ENCODE peak calls at places on chromosomes 12 and 14, in ten cellular contexts. One of them, this sample, is unnamed.

GRCh38 chr14:101506921-101507300 is 54.4 kb upstream of the DIO3 start:
- DNase-seq in mucosa of gallbladder: no peak
- DNase-seq in stimulated activated CD4-positive, alpha-beta T cell treated with anti-CD3 and anti-CD28 coated beads, Interleukin-4, amount 100 ng/mL, for 24 hours: no peak
- DNase-seq in ACHN: no peak
- DNase-seq in activated T-helper 1 cell treated with anti-CD3 and anti-CD28 coated beads, Interleukin-2, amount 50 U/mL, for 16 hours: no peak
- DNase-seq in HS-5: no peak
- DNase-seq in fibroblast of the conjunctiva: no peak
- DNase-seq in AG20443: no peak
- DNase-seq in aorta: peak; percentile 38
- DNase-seq in HEK293T: no peak
- DNase-seq in this sample: peak; percentile 5

GRCh38 chr14:22434901-22435565 is 154.0 kb downstream of the DAD1 start:
- DNase-seq in mucosa of gallbladder: no peak
- DNase-seq in stimulated activated CD4-positive, alpha-beta T cell treated with anti-CD3 and anti-CD28 coated beads, Interleukin-4, amount 100 ng/mL, for 24 hours: no peak
- DNase-seq in ACHN: no peak
- DNase-seq in activated T-helper 1 cell treated with anti-CD3 and anti-CD28 coated beads, Interleukin-2, amount 50 U/mL, for 16 hours: no peak
- DNase-seq in HS-5: no peak
- DNase-seq in fibroblast of the conjunctiva: no peak
- DNase-seq in AG20443: no peak
- DNase-seq in aorta: no peak
- DNase-seq in HEK293T: no peak
- DNase-seq in this sample: no peak

GRCh38 chr12:101729842-101730241 is 9.4 kb downstream of the SYCP3 start:
- DNase-seq in mucosa of gallbladder: no peak
- DNase-seq in stimulated activated CD4-positive, alpha-beta T cell treated with anti-CD3 and anti-CD28 coated beads, Interleukin-4, amount 100 ng/mL, for 24 hours: no peak
- DNase-seq in ACHN: no peak
- DNase-seq in activated T-helper 1 cell treated with anti-CD3 and anti-CD28 coated beads, Interleukin-2, amount 50 U/mL, for 16 hours: no peak
- DNase-seq in HS-5: no peak
- DNase-seq in fibroblast of the conjunctiva: no peak
- DNase-seq in AG20443: no peak
- DNase-seq in aorta: no peak
- DNase-seq in HEK293T: no peak
- DNase-seq in this sample: no peak

GRCh38 chr12:107480836-107481608 is 204.6 kb upstream of the PWP1 start:
- DNase-seq in mucosa of gallbladder: no peak
- DNase-seq in stimulated activated CD4-positive, alpha-beta T cell treated with anti-CD3 and anti-CD28 coated beads, Interleukin-4, amount 100 ng/mL, for 24 hours: no peak
- DNase-seq in ACHN: no peak
- DNase-seq in activated T-helper 1 cell treated with anti-CD3 and anti-CD28 coated beads, Interleukin-2, amount 50 U/mL, for 16 hours: no peak
- DNase-seq in HS-5: no peak
- DNase-seq in fibroblast of the conjunctiva: no peak
- DNase-seq in AG20443: no peak
- DNase-seq in aorta: no peak
- DNase-seq in HEK293T: no peak
- DNase-seq in this sample: no peak

GRCh38 chr12:66203820-66204219 is 14.8 kb downstream of the IRAK3 start:
- DNase-seq in mucosa of gallbladder: no peak
- DNase-seq in stimulated activated CD4-positive, alpha-beta T cell treated with anti-CD3 and anti-CD28 coated beads, Interleukin-4, amount 100 ng/mL, for 24 hours: peak; percentile 29
- DNase-seq in ACHN: no peak
- DNase-seq in activated T-helper 1 cell treated with anti-CD3 and anti-CD28 coated beads, Interleukin-2, amount 50 U/mL, for 16 hours: no peak
- DNase-seq in HS-5: no peak
- DNase-seq in fibroblast of the conjunctiva: no peak
- DNase-seq in AG20443: no peak
- DNase-seq in aorta: no peak
- DNase-seq in HEK293T: no peak
- DNase-seq in this sample: no peak

GRCh38 chr12:121264135-121264534 is 32.4 kb downstream of the CAMKK2 start:
- DNase-seq in mucosa of gallbladder: no peak
- DNase-seq in stimulated activated CD4-positive, alpha-beta T cell treated with anti-CD3 and anti-CD28 coated beads, Interleukin-4, amount 100 ng/mL, for 24 hours: no peak
- DNase-seq in ACHN: no peak
- DNase-seq in activated T-helper 1 cell treated with anti-CD3 and anti-CD28 coated beads, Interleukin-2, amount 50 U/mL, for 16 hours: no peak
- DNase-seq in HS-5: no peak
- DNase-seq in fibroblast of the conjunctiva: no peak
- DNase-seq in AG20443: no peak
- DNase-seq in aorta: peak; percentile 32
- DNase-seq in HEK293T: no peak
- DNase-seq in this sample: no peak

GRCh38 chr12:52042706-52043385 is 8.4 kb upstream of the NR4A1 start:
- DNase-seq in mucosa of gallbladder: no peak
- DNase-seq in stimulated activated CD4-positive, alpha-beta T cell treated with anti-CD3 and anti-CD28 coated beads, Interleukin-4, amount 100 ng/mL, for 24 hours: no peak
- DNase-seq in ACHN: no peak
- DNase-seq in activated T-helper 1 cell treated with anti-CD3 and anti-CD28 coated beads, Interleukin-2, amount 50 U/mL, for 16 hours: no peak
- DNase-seq in HS-5: no peak
- DNase-seq in fibroblast of the conjunctiva: no peak
- DNase-seq in AG20443: no peak
- DNase-seq in aorta: no peak
- DNase-seq in HEK293T: no peak
- DNase-seq in this sample: no peak

GRCh38 chr12:68373836-68374314 is 41.7 kb upstream of the MDM1 start:
- DNase-seq in mucosa of gallbladder: no peak
- DNase-seq in stimulated activated CD4-positive, alpha-beta T cell treated with anti-CD3 and anti-CD28 coated beads, Interleukin-4, amount 100 ng/mL, for 24 hours: peak; percentile 63
- DNase-seq in ACHN: no peak
- DNase-seq in activated T-helper 1 cell treated with anti-CD3 and anti-CD28 coated beads, Interleukin-2, amount 50 U/mL, for 16 hours: no peak
- DNase-seq in HS-5: no peak
- DNase-seq in fibroblast of the conjunctiva: no peak
- DNase-seq in AG20443: no peak
- DNase-seq in aorta: no peak
- DNase-seq in HEK293T: no peak
- DNase-seq in this sample: no peak

GRCh38 chr12:129750426-129750825 is 153.4 kb downstream of the TMEM132D start:
- DNase-seq in mucosa of gallbladder: no peak
- DNase-seq in stimulated activated CD4-positive, alpha-beta T cell treated with anti-CD3 and anti-CD28 coated beads, Interleukin-4, amount 100 ng/mL, for 24 hours: no peak
- DNase-seq in ACHN: no peak
- DNase-seq in activated T-helper 1 cell treated with anti-CD3 and anti-CD28 coated beads, Interleukin-2, amount 50 U/mL, for 16 hours: no peak
- DNase-seq in HS-5: no peak
- DNase-seq in fibroblast of the conjunctiva: no peak
- DNase-seq in AG20443: no peak
- DNase-seq in aorta: no peak
- DNase-seq in HEK293T: no peak
- DNase-seq in this sample: no peak

GRCh38 chr12:62799766-62800406 is 135.1 kb downstream of the PPM1H start:
- DNase-seq in mucosa of gallbladder: no peak
- DNase-seq in stimulated activated CD4-positive, alpha-beta T cell treated with anti-CD3 and anti-CD28 coated beads, Interleukin-4, amount 100 ng/mL, for 24 hours: no peak
- DNase-seq in ACHN: no peak
- DNase-seq in activated T-helper 1 cell treated with anti-CD3 and anti-CD28 coated beads, Interleukin-2, amount 50 U/mL, for 16 hours: no peak
- DNase-seq in HS-5: no peak
- DNase-seq in fibroblast of the conjunctiva: no peak
- DNase-seq in AG20443: no peak
- DNase-seq in aorta: no peak
- DNase-seq in HEK293T: no peak
- DNase-seq in this sample: no peak

GRCh38 chr14:99574099-99574880 is 29.7 kb downstream of the CCDC85C start:
- DNase-seq in mucosa of gallbladder: peak; percentile 45
- DNase-seq in stimulated activated CD4-positive, alpha-beta T cell treated with anti-CD3 and anti-CD28 coated beads, Interleukin-4, amount 100 ng/mL, for 24 hours: no peak
- DNase-seq in ACHN: peak; percentile 90
- DNase-seq in activated T-helper 1 cell treated with anti-CD3 and anti-CD28 coated beads, Interleukin-2, amount 50 U/mL, for 16 hours: no peak
- DNase-seq in HS-5: no peak
- DNase-seq in fibroblast of the conjunctiva: no peak
- DNase-seq in AG20443: peak; percentile 73
- DNase-seq in aorta: no peak
- DNase-seq in HEK293T: peak; percentile 26
- DNase-seq in this sample: no peak

GRCh38 chr14:94509356-94509755 is at the start of gene SERPINA12:
- DNase-seq in mucosa of gallbladder: no peak
- DNase-seq in stimulated activated CD4-positive, alpha-beta T cell treated with anti-CD3 and anti-CD28 coated beads, Interleukin-4, amount 100 ng/mL, for 24 hours: no peak
- DNase-seq in ACHN: no peak
- DNase-seq in activated T-helper 1 cell treated with anti-CD3 and anti-CD28 coated beads, Interleukin-2, amount 50 U/mL, for 16 hours: no peak
- DNase-seq in HS-5: no peak
- DNase-seq in fibroblast of the conjunctiva: no peak
- DNase-seq in AG20443: no peak
- DNase-seq in aorta: no peak
- DNase-seq in HEK293T: no peak
- DNase-seq in this sample: no peak

GRCh38 chr12:59131462-59131861 is 211.2 kb upstream of the LRIG3 start:
- DNase-seq in mucosa of gallbladder: no peak
- DNase-seq in stimulated activated CD4-positive, alpha-beta T cell treated with anti-CD3 and anti-CD28 coated beads, Interleukin-4, amount 100 ng/mL, for 24 hours: no peak
- DNase-seq in ACHN: no peak
- DNase-seq in activated T-helper 1 cell treated with anti-CD3 and anti-CD28 coated beads, Interleukin-2, amount 50 U/mL, for 16 hours: no peak
- DNase-seq in HS-5: no peak
- DNase-seq in fibroblast of the conjunctiva: no peak
- DNase-seq in AG20443: no peak
- DNase-seq in aorta: no peak
- DNase-seq in HEK293T: no peak
- DNase-seq in this sample: no peak

GRCh38 chr12:57603323-57603722 is 1.3 kb upstream of the DTX3 start:
- DNase-seq in mucosa of gallbladder: no peak
- DNase-seq in stimulated activated CD4-positive, alpha-beta T cell treated with anti-CD3 and anti-CD28 coated beads, Interleukin-4, amount 100 ng/mL, for 24 hours: no peak
- DNase-seq in ACHN: no peak
- DNase-seq in activated T-helper 1 cell treated with anti-CD3 and anti-CD28 coated beads, Interleukin-2, amount 50 U/mL, for 16 hours: no peak
- DNase-seq in HS-5: no peak
- DNase-seq in fibroblast of the conjunctiva: no peak
- DNase-seq in AG20443: no peak
- DNase-seq in aorta: no peak
- DNase-seq in HEK293T: no peak
- DNase-seq in this sample: no peak

GRCh38 chr14:55136868-55137785 is 8.1 kb downstream of the LGALS3 start:
- DNase-seq in mucosa of gallbladder: peak; percentile 58
- DNase-seq in stimulated activated CD4-positive, alpha-beta T cell treated with anti-CD3 and anti-CD28 coated beads, Interleukin-4, amount 100 ng/mL, for 24 hours: no peak
- DNase-seq in ACHN: no peak
- DNase-seq in activated T-helper 1 cell treated with anti-CD3 and anti-CD28 coated beads, Interleukin-2, amount 50 U/mL, for 16 hours: no peak
- DNase-seq in HS-5: no peak
- DNase-seq in fibroblast of the conjunctiva: peak; percentile 86
- DNase-seq in AG20443: peak; percentile 66
- DNase-seq in aorta: peak; percentile 87
- DNase-seq in HEK293T: no peak
- DNase-seq in this sample: peak; percentile 60

GRCh38 chr12:116726749-116727148 is 11.1 kb downstream of the SPRING1 start:
- DNase-seq in mucosa of gallbladder: no peak
- DNase-seq in stimulated activated CD4-positive, alpha-beta T cell treated with anti-CD3 and anti-CD28 coated beads, Interleukin-4, amount 100 ng/mL, for 24 hours: no peak
- DNase-seq in ACHN: no peak
- DNase-seq in activated T-helper 1 cell treated with anti-CD3 and anti-CD28 coated beads, Interleukin-2, amount 50 U/mL, for 16 hours: no peak
- DNase-seq in HS-5: no peak
- DNase-seq in fibroblast of the conjunctiva: no peak
- DNase-seq in AG20443: no peak
- DNase-seq in aorta: no peak
- DNase-seq in HEK293T: no peak
- DNase-seq in this sample: no peak

GRCh38 chr12:55684761-55685370 is 22.8 kb downstream of the ITGA7 start:
- DNase-seq in mucosa of gallbladder: no peak
- DNase-seq in stimulated activated CD4-positive, alpha-beta T cell treated with anti-CD3 and anti-CD28 coated beads, Interleukin-4, amount 100 ng/mL, for 24 hours: no peak
- DNase-seq in ACHN: no peak
- DNase-seq in activated T-helper 1 cell treated with anti-CD3 and anti-CD28 coated beads, Interleukin-2, amount 50 U/mL, for 16 hours: no peak
- DNase-seq in HS-5: no peak
- DNase-seq in fibroblast of the conjunctiva: no peak
- DNase-seq in AG20443: no peak
- DNase-seq in aorta: peak; percentile 71
- DNase-seq in HEK293T: no peak
- DNase-seq in this sample: no peak

GRCh38 chr14:58738189-58738836 is 100.6 kb downstream of the DACT1 start:
- DNase-seq in mucosa of gallbladder: no peak
- DNase-seq in stimulated activated CD4-positive, alpha-beta T cell treated with anti-CD3 and anti-CD28 coated beads, Interleukin-4, amount 100 ng/mL, for 24 hours: no peak
- DNase-seq in ACHN: peak; percentile 61
- DNase-seq in activated T-helper 1 cell treated with anti-CD3 and anti-CD28 coated beads, Interleukin-2, amount 50 U/mL, for 16 hours: no peak
- DNase-seq in HS-5: peak; percentile 70
- DNase-seq in fibroblast of the conjunctiva: peak; percentile 45
- DNase-seq in AG20443: peak; percentile 56
- DNase-seq in aorta: no peak
- DNase-seq in HEK293T: no peak
- DNase-seq in this sample: no peak

GRCh38 chr14:51308872-51309271 is 68.8 kb downstream of the TMX1 start:
- DNase-seq in mucosa of gallbladder: no peak
- DNase-seq in stimulated activated CD4-positive, alpha-beta T cell treated with anti-CD3 and anti-CD28 coated beads, Interleukin-4, amount 100 ng/mL, for 24 hours: no peak
- DNase-seq in ACHN: no peak
- DNase-seq in activated T-helper 1 cell treated with anti-CD3 and anti-CD28 coated beads, Interleukin-2, amount 50 U/mL, for 16 hours: no peak
- DNase-seq in HS-5: no peak
- DNase-seq in fibroblast of the conjunctiva: no peak
- DNase-seq in AG20443: no peak
- DNase-seq in aorta: no peak
- DNase-seq in HEK293T: no peak
- DNase-seq in this sample: no peak

GRCh38 chr12:79691299-79692248 is 810 bp upstream of the PAWR start:
- DNase-seq in mucosa of gallbladder: no peak
- DNase-seq in stimulated activated CD4-positive, alpha-beta T cell treated with anti-CD3 and anti-CD28 coated beads, Interleukin-4, amount 100 ng/mL, for 24 hours: no peak
- DNase-seq in ACHN: peak; percentile 94
- DNase-seq in activated T-helper 1 cell treated with anti-CD3 and anti-CD28 coated beads, Interleukin-2, amount 50 U/mL, for 16 hours: no peak
- DNase-seq in HS-5: peak; percentile 83
- DNase-seq in fibroblast of the conjunctiva: no peak
- DNase-seq in AG20443: peak; percentile 80
- DNase-seq in aorta: no peak
- DNase-seq in HEK293T: no peak
- DNase-seq in this sample: no peak

GRCh38 chr12:5587701-5588100 is 155.8 kb downstream of the NTF3 start:
- DNase-seq in mucosa of gallbladder: no peak
- DNase-seq in stimulated activated CD4-positive, alpha-beta T cell treated with anti-CD3 and anti-CD28 coated beads, Interleukin-4, amount 100 ng/mL, for 24 hours: no peak
- DNase-seq in ACHN: no peak
- DNase-seq in activated T-helper 1 cell treated with anti-CD3 and anti-CD28 coated beads, Interleukin-2, amount 50 U/mL, for 16 hours: no peak
- DNase-seq in HS-5: no peak
- DNase-seq in fibroblast of the conjunctiva: no peak
- DNase-seq in AG20443: no peak
- DNase-seq in aorta: no peak
- DNase-seq in HEK293T: no peak
- DNase-seq in this sample: no peak

GRCh38 chr14:22588419-22589095 is 467 bp downstream of the DAD1 start:
- DNase-seq in mucosa of gallbladder: no peak
- DNase-seq in stimulated activated CD4-positive, alpha-beta T cell treated with anti-CD3 and anti-CD28 coated beads, Interleukin-4, amount 100 ng/mL, for 24 hours: peak; percentile 59
- DNase-seq in ACHN: no peak
- DNase-seq in activated T-helper 1 cell treated with anti-CD3 and anti-CD28 coated beads, Interleukin-2, amount 50 U/mL, for 16 hours: no peak
- DNase-seq in HS-5: no peak
- DNase-seq in fibroblast of the conjunctiva: no peak
- DNase-seq in AG20443: no peak
- DNase-seq in aorta: no peak
- DNase-seq in HEK293T: no peak
- DNase-seq in this sample: no peak

GRCh38 chr12:9341260-9341585 is 133.0 kb upstream of the PZP start:
- DNase-seq in mucosa of gallbladder: no peak
- DNase-seq in stimulated activated CD4-positive, alpha-beta T cell treated with anti-CD3 and anti-CD28 coated beads, Interleukin-4, amount 100 ng/mL, for 24 hours: no peak
- DNase-seq in ACHN: no peak
- DNase-seq in activated T-helper 1 cell treated with anti-CD3 and anti-CD28 coated beads, Interleukin-2, amount 50 U/mL, for 16 hours: no peak
- DNase-seq in HS-5: no peak
- DNase-seq in fibroblast of the conjunctiva: no peak
- DNase-seq in AG20443: no peak
- DNase-seq in aorta: no peak
- DNase-seq in HEK293T: no peak
- DNase-seq in this sample: no peak

GRCh38 chr14:85625925-85626585 is 96.1 kb downstream of the FLRT2 start:
- DNase-seq in mucosa of gallbladder: no peak
- DNase-seq in stimulated activated CD4-positive, alpha-beta T cell treated with anti-CD3 and anti-CD28 coated beads, Interleukin-4, amount 100 ng/mL, for 24 hours: no peak
- DNase-seq in ACHN: no peak
- DNase-seq in activated T-helper 1 cell treated with anti-CD3 and anti-CD28 coated beads, Interleukin-2, amount 50 U/mL, for 16 hours: no peak
- DNase-seq in HS-5: no peak
- DNase-seq in fibroblast of the conjunctiva: no peak
- DNase-seq in AG20443: no peak
- DNase-seq in aorta: no peak
- DNase-seq in HEK293T: no peak
- DNase-seq in this sample: no peak

GRCh38 chr12:4153343-4153892 is 120.1 kb upstream of the CCND2 start:
- DNase-seq in mucosa of gallbladder: no peak
- DNase-seq in stimulated activated CD4-positive, alpha-beta T cell treated with anti-CD3 and anti-CD28 coated beads, Interleukin-4, amount 100 ng/mL, for 24 hours: peak; percentile 61
- DNase-seq in ACHN: no peak
- DNase-seq in activated T-helper 1 cell treated with anti-CD3 and anti-CD28 coated beads, Interleukin-2, amount 50 U/mL, for 16 hours: no peak
- DNase-seq in HS-5: no peak
- DNase-seq in fibroblast of the conjunctiva: no peak
- DNase-seq in AG20443: no peak
- DNase-seq in aorta: no peak
- DNase-seq in HEK293T: no peak
- DNase-seq in this sample: no peak

GRCh38 chr14:40199101-40199500 is 766.9 kb upstream of the FBXO33 start:
- DNase-seq in mucosa of gallbladder: no peak
- DNase-seq in stimulated activated CD4-positive, alpha-beta T cell treated with anti-CD3 and anti-CD28 coated beads, Interleukin-4, amount 100 ng/mL, for 24 hours: no peak
- DNase-seq in ACHN: no peak
- DNase-seq in activated T-helper 1 cell treated with anti-CD3 and anti-CD28 coated beads, Interleukin-2, amount 50 U/mL, for 16 hours: no peak
- DNase-seq in HS-5: no peak
- DNase-seq in fibroblast of the conjunctiva: no peak
- DNase-seq in AG20443: no peak
- DNase-seq in aorta: no peak
- DNase-seq in HEK293T: no peak
- DNase-seq in this sample: no peak

GRCh38 chr12:54997914-54998507 is 13.4 kb upstream of the TESPA1 start:
- DNase-seq in mucosa of gallbladder: no peak
- DNase-seq in stimulated activated CD4-positive, alpha-beta T cell treated with anti-CD3 and anti-CD28 coated beads, Interleukin-4, amount 100 ng/mL, for 24 hours: no peak
- DNase-seq in ACHN: no peak
- DNase-seq in activated T-helper 1 cell treated with anti-CD3 and anti-CD28 coated beads, Interleukin-2, amount 50 U/mL, for 16 hours: no peak
- DNase-seq in HS-5: no peak
- DNase-seq in fibroblast of the conjunctiva: no peak
- DNase-seq in AG20443: no peak
- DNase-seq in aorta: no peak
- DNase-seq in HEK293T: no peak
- DNase-seq in this sample: no peak

GRCh38 chr12:72057330-72057911 is 118.8 kb downstream of the TPH2 start:
- DNase-seq in mucosa of gallbladder: no peak
- DNase-seq in stimulated activated CD4-positive, alpha-beta T cell treated with anti-CD3 and anti-CD28 coated beads, Interleukin-4, amount 100 ng/mL, for 24 hours: no peak
- DNase-seq in ACHN: peak; percentile 11
- DNase-seq in activated T-helper 1 cell treated with anti-CD3 and anti-CD28 coated beads, Interleukin-2, amount 50 U/mL, for 16 hours: no peak
- DNase-seq in HS-5: peak; percentile 49
- DNase-seq in fibroblast of the conjunctiva: no peak
- DNase-seq in AG20443: no peak
- DNase-seq in aorta: no peak
- DNase-seq in HEK293T: no peak
- DNase-seq in this sample: no peak